ENCODE peak calls at places on chromosomes 12 and 14, in five cellular contexts. T is fibroblast of lung; H is pancreas; R is stimulated activated CD8-positive, alpha-beta memory T cell treated with anti-CD3 and anti-CD28 coated beads, Interleukin-15, amount 100 ng/mL, for 1 hour; W is A549. S is an unnamed sample.

GRCh38 chr12:9378430-9378835 is 170.2 kb upstream of the PZP start:
- DNase-seq in H (no peak), W (peak), T (no peak), R (no peak), S (no peak)

GRCh38 chr12:132481771-132482745 is 7.9 kb upstream of the FBRSL1 start:
- DNase-seq in W (no peak), R (no peak), T (no peak), H (peak), S (no peak)

GRCh38 chr14:59483360-59483759 is 848 bp downstream of the L3HYPDH start:
- DNase-seq in R (no peak), W (peak), T (peak), H (no peak), S (no peak)

GRCh38 chr12:25825494-25825893 is 133.0 kb upstream of the RASSF8 start:
- DNase-seq in W (no peak), H (no peak), R (no peak), T (no peak), S (no peak)

GRCh38 chr14:105331575-105332351 is 17.2 kb downstream of the PACS2 start:
- DNase-seq in H (no peak), T (no peak), W (no peak), R (no peak), S (no peak)

GRCh38 chr12:58529114-58529665 is 391.1 kb downstream of the LRIG3 start:
- DNase-seq in R (no peak), H (no peak), T (peak), W (no peak), S (no peak)

GRCh38 chr12:106871477-106871876 is 84.2 kb upstream of the TMEM263 start:
- DNase-seq in W (peak), T (peak), H (no peak), R (no peak), S (no peak)

GRCh38 chr14:35637269-35637668 is 103.3 kb downstream of the INSM2 start:
- DNase-seq in T (no peak), W (no peak), H (no peak), R (no peak), S (no peak)

GRCh38 chr12:55893723-55894122 is 34.0 kb downstream of the PYM1 start:
- DNase-seq in H (no peak), R (no peak), T (no peak), W (no peak), S (no peak)

GRCh38 chr14:73741386-73741875 is 27.2 kb upstream of the PNMA1 start:
- DNase-seq in R (no peak), H (peak), W (no peak), T (peak), S (peak)

GRCh38 chr14:100155049-100155621 is 4.3 kb downstream of the DEGS2 start:
- DNase-seq in H (peak), R (no peak), W (peak), T (no peak), S (no peak)

GRCh38 chr12:111978545-111978944 is 34.4 kb downstream of the TMEM116 start:
- DNase-seq in T (no peak), H (no peak), R (no peak), W (no peak), S (no peak)

GRCh38 chr12:93060666-93061413 is 131.7 kb upstream of the EEA1 start:
- DNase-seq in H (no peak), T (peak), R (no peak), W (no peak), S (no peak)

GRCh38 chr12:58247633-58248032 is 306.3 kb downstream of the ATP23 start:
- DNase-seq in W (no peak), R (no peak), H (no peak), T (no peak), S (no peak)

GRCh38 chr12:10618338-10618987 is 5.1 kb upstream of the MAGOHB start:
- DNase-seq in H (no peak), W (no peak), T (peak), R (no peak), S (no peak)

GRCh38 chr14:86639146-86639545 is 1109.2 kb downstream of the FLRT2 start:
- DNase-seq in W (no peak), R (no peak), H (no peak), T (no peak), S (no peak)

GRCh38 chr14:100066984-100067383 is 1.8 kb downstream of the EVL start:
- DNase-seq in R (no peak), H (no peak), W (no peak), T (no peak), S (no peak)

GRCh38 chr12:91506461-91506860 is 323.8 kb upstream of the DCN start:
- DNase-seq in W (no peak), T (no peak), H (no peak), R (no peak), S (no peak)

GRCh38 chr14:57928732-57929131 is 62.8 kb upstream of the SLC35F4 start:
- DNase-seq in T (no peak), H (no peak), R (no peak), W (no peak), S (no peak)

GRCh38 chr12:72288436-72288835 is 16.3 kb downstream of the TRHDE start:
- DNase-seq in T (no peak), H (no peak), R (no peak), W (no peak), S (no peak)

GRCh38 chr12:40733871-40734270 is 41.6 kb downstream of the CNTN1 start:
- DNase-seq in R (no peak), H (no peak), T (no peak), W (no peak), S (no peak)

GRCh38 chr12:74431821-74432220 is 105.8 kb upstream of the ATXN7L3B start:
- DNase-seq in H (no peak), W (no peak), T (no peak), R (no peak), S (no peak)

GRCh38 chr12:96398422-96399080 is 1.7 kb downstream of the CDK17 start:
- DNase-seq in T (no peak), W (no peak), R (no peak), H (no peak), S (no peak)

GRCh38 chr12:3015356-3015755 is 56.2 kb downstream of the TEAD4 start:
- DNase-seq in T (no peak), R (no peak), W (no peak), H (no peak), S (no peak)

GRCh38 chr14:90500665-90501370 is 104.0 kb downstream of the CALM1 start:
- DNase-seq in R (no peak), T (no peak), W (no peak), H (peak), S (no peak)

GRCh38 chr12:20885116-20885515 is 74.6 kb downstream of the SLCO1B3 start:
- DNase-seq in H (no peak), W (no peak), R (no peak), T (no peak), S (no peak)

GRCh38 chr14:52318829-52319604 is 4.9 kb downstream of the PTGER2 start:
- DNase-seq in R (no peak), H (no peak), T (peak), W (no peak), S (no peak)

GRCh38 chr14:87491816-87492215 is 501.2 kb downstream of the GALC start:
- DNase-seq in R (no peak), H (no peak), T (no peak), W (no peak), S (no peak)

GRCh38 chr14:53032838-53033390 is 82.1 kb upstream of the FERMT2 start:
- DNase-seq in R (no peak), W (no peak), T (no peak), H (no peak), S (no peak)

GRCh38 chr12:15701212-15701611 is 88.0 kb downstream of the EPS8 start:
- DNase-seq in T (peak), R (no peak), H (no peak), W (no peak), S (no peak)

GRCh38 chr12:95257541-95257940 is 39.9 kb downstream of the VEZT start:
- DNase-seq in H (no peak), R (no peak), T (no peak), W (no peak), S (no peak)

GRCh38 chr14:69137456-69138188 is 15.3 kb downstream of the DCAF5 start:
- DNase-seq in H (no peak), W (no peak), T (peak), R (no peak), S (no peak)

GRCh38 chr12:125340791-125341190 is 275.6 kb downstream of the AACS start:
- DNase-seq in T (peak), W (no peak), H (no peak), R (no peak), S (no peak)

GRCh38 chr12:107344035-107344808 is 250.9 kb upstream of the CRY1 start:
- DNase-seq in W (peak), R (no peak), T (peak), H (no peak), S (no peak)

GRCh38 chr12:120350576-120351350 is 18.2 kb downstream of the MSI1 start:
- DNase-seq in T (no peak), R (no peak), H (peak), W (no peak), S (no peak)

GRCh38 chr14:103719766-103720165 is 4.2 kb downstream of the ZFYVE21 start:
- DNase-seq in T (no peak), W (no peak), R (no peak), H (no peak), S (no peak)